ENCODE peak calls at places on chromosomes 13 and 19, in five cellular contexts. C is mesendoderm, O is HCT116, Q is IMR-90, D is neuronal stem cell. N is an unnamed sample.
A peak's percentile ranks its signal among the peaks of the same experiment; 100 is the strongest.

GRCh38 chr13:31967155-31967554 is 64.4 kb upstream of the FRY start:
- DNase-seq in D (no peak), O (no peak), C (no peak), Q (no peak), N (no peak)

GRCh38 chr13:44271031-44271433 is 102.6 kb upstream of the SERP2 start:
- DNase-seq in O (no peak), C (no peak), Q (peak; percentile 85), D (no peak), N (no peak)

GRCh38 chr19:45789035-45789786 is 3.4 kb downstream of the DMWD start:
- DNase-seq in C (no peak), Q (no peak), D (no peak), O (no peak), N (no peak)

GRCh38 chr13:108981407-108981806 is 352.0 kb downstream of the MYO16 start:
- DNase-seq in O (no peak), D (no peak), Q (no peak), C (no peak), N (no peak)

GRCh38 chr19:45499196-45500180 is 1.2 kb downstream of the PPM1N start:
- DNase-seq in C (peak; percentile 98), Q (no peak), D (peak; percentile 59), O (no peak), N (peak; percentile 38)

GRCh38 chr19:30686252-30686762 is 314.1 kb downstream of the ZNF536 start:
- DNase-seq in Q (no peak), C (no peak), D (no peak), O (no peak), N (no peak)

GRCh38 chr19:925912-926594 is at the start of gene ARID3A:
- DNase-seq in D (no peak), Q (no peak), C (no peak), O (no peak), N (no peak)

GRCh38 chr19:19137556-19138109 is 645 bp downstream of the TMEM161A start:
- DNase-seq in C (no peak), O (no peak), Q (no peak), D (no peak), N (no peak)

GRCh38 chr19:41886761-41887710 is 4.1 kb downstream of the ARHGEF1 start:
- DNase-seq in O (no peak), Q (no peak), D (no peak), C (peak; percentile 43), N (no peak)

GRCh38 chr19:2142173-2142829 is 9.1 kb downstream of the AP3D1 start:
- DNase-seq in C (no peak), Q (no peak), O (no peak), D (no peak), N (no peak)

GRCh38 chr13:44899967-44900366 is 89.3 kb downstream of the NUFIP1 start:
- DNase-seq in D (no peak), C (no peak), Q (no peak), O (no peak), N (no peak)

GRCh38 chr19:36140289-36141038 is 598 bp downstream of the CAPNS1 start:
- DNase-seq in C (peak; percentile 88), D (peak; percentile 36), O (no peak), Q (peak; percentile 52), N (peak; percentile 50)

GRCh38 chr13:106523566-106523965 is 11.9 kb downstream of the EFNB2 start:
- DNase-seq in Q (no peak), O (no peak), D (no peak), C (no peak), N (peak; percentile 45)

GRCh38 chr19:12295191-12295590 is 508 bp upstream of the ZNF44 start:
- DNase-seq in C (no peak), D (no peak), Q (no peak), O (no peak), N (no peak)

GRCh38 chr13:42990991-42991891 is 800 bp downstream of the EPSTI1 start:
- DNase-seq in C (no peak), D (no peak), O (no peak), Q (no peak), N (no peak)

GRCh38 chr19:7665076-7665475 is 3.8 kb upstream of the RETN start:
- DNase-seq in D (no peak), Q (peak; percentile 73), O (no peak), C (no peak), N (no peak)

GRCh38 chr13:25908390-25908789 is 143.4 kb downstream of the SHISA2 start:
- DNase-seq in O (no peak), D (peak; percentile 21), C (peak; percentile 36), Q (no peak), N (no peak)

GRCh38 chr13:60051754-60052153 is 112.0 kb downstream of the DIAPH3 start:
- DNase-seq in D (no peak), O (no peak), Q (no peak), C (no peak), N (no peak)

GRCh38 chr19:1481224-1481892 is 2.3 kb upstream of the C19orf25 start:
- DNase-seq in O (no peak), D (no peak), Q (no peak), C (no peak), N (no peak)

GRCh38 chr19:23409392-23410048 is 14.2 kb upstream of the ZNF91 start:
- DNase-seq in C (no peak), D (no peak), Q (no peak), O (no peak), N (no peak)

GRCh38 chr19:17076539-17076919 is 952 bp downstream of the MYO9B start:
- DNase-seq in C (peak; percentile 46), D (no peak), O (no peak), Q (no peak), N (peak; percentile 19)

GRCh38 chr13:109655206-109655600 is 131.2 kb downstream of the IRS2 start:
- DNase-seq in D (no peak), C (no peak), O (no peak), Q (no peak), N (no peak)

GRCh38 chr19:16202320-16203255 is 4.9 kb downstream of the AP1M1 start:
- DNase-seq in D (no peak), C (no peak), Q (no peak), O (no peak), N (no peak)

GRCh38 chr13:72959643-72960042 is 99.2 kb upstream of the KLF5 start:
- DNase-seq in Q (peak; percentile 48), C (no peak), O (no peak), D (no peak), N (peak; percentile 54)

GRCh38 chr13:72963762-72964161 is 95.0 kb upstream of the KLF5 start:
- DNase-seq in C (no peak), Q (no peak), D (no peak), O (no peak), N (no peak)

GRCh38 chr13:72960114-72960513 is 98.7 kb upstream of the KLF5 start:
- DNase-seq in O (no peak), Q (no peak), C (no peak), D (no peak), N (no peak)

GRCh38 chr13:72960541-72960940 is 98.3 kb upstream of the KLF5 start:
- DNase-seq in C (no peak), O (no peak), D (no peak), Q (no peak), N (no peak)
- H3K4me2 ChIP-seq in C (no peak overlapping the region), O (peak overlapping the region; percentile 60), D (no peak overlapping the region), Q (no peak overlapping the region), N (no peak overlapping the region)

GRCh38 chr13:46664195-46664594 is 111.2 kb downstream of the LRCH1 start:
- DNase-seq in C (no peak), Q (no peak), D (no peak), O (no peak), N (no peak)

GRCh38 chr13:46663216-46663615 is 110.2 kb downstream of the LRCH1 start:
- DNase-seq in C (peak; percentile 68), Q (no peak), D (no peak), O (no peak), N (no peak)

GRCh38 chr13:46663644-46664043 is 110.7 kb downstream of the LRCH1 start:
- DNase-seq in Q (no peak), O (no peak), C (no peak), D (no peak), N (peak; percentile 67)

GRCh38 chr13:46660859-46661258 is 107.9 kb downstream of the LRCH1 start:
- DNase-seq in Q (no peak), D (no peak), O (no peak), C (no peak), N (no peak)

GRCh38 chr13:46662690-46663089 is 109.7 kb downstream of the LRCH1 start:
- DNase-seq in C (no peak), O (no peak), Q (no peak), D (no peak), N (no peak)
- H3K4me2 ChIP-seq in C (no peak overlapping the region), O (no peak overlapping the region), Q (no peak overlapping the region), D (no peak overlapping the region), N (peak overlapping the region; percentile 12)

GRCh38 chr13:99126821-99127220 is 73.8 kb upstream of the UBAC2 start:
- DNase-seq in O (no peak), C (no peak), D (no peak), Q (no peak), N (no peak)

GRCh38 chr13:99125335-99125915 is 75.2 kb upstream of the UBAC2 start:
- DNase-seq in D (no peak), O (no peak), Q (no peak), C (no peak), N (no peak)

GRCh38 chr13:99124046-99124400 is 76.6 kb upstream of the UBAC2 start:
- DNase-seq in D (no peak), C (no peak), Q (no peak), O (no peak), N (no peak)

GRCh38 chr13:99123101-99124045 is 77.3 kb upstream of the UBAC2 start:
- DNase-seq in C (no peak), O (no peak), D (no peak), Q (peak; percentile 19), N (no peak)

DNA sequence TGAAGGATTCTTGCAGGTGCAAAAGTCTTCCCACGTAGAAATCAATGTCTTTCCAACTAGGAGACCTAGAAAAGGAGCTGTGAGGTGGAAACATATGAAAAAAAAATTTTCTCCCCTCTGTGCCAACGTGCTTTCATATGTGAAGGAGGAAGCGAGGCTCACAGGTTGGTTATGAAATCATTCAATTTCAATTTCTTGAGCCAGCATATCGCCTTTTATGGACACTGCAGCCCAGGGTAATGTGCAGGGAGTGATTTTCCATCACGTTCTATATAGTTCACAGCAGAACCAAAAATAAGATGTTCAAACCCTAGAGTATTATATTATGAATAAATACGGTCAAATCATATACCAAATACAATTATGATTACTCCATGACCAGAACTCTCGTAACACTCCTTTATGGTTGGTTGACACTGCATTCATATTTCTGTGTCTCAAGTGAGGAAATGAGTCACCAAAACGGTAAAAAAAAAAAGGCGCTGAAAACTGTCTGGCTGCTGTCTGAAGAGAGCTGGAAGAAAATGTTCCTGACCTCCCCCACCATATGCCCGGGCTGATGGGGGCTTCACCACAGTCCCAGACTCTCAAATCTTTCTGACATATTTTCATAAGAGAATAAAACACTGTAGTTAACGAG is 75.8 kb upstream of the UBAC2 start:
- DNase-seq in Q (peak; percentile 45), O (peak; percentile 3), C (no peak), D (no peak), N (peak; percentile 86)
- H3K4me2 ChIP-seq in Q (peak overlapping the region; percentile 24), O (peak overlapping the region; percentile 53), C (no peak overlapping the region), D (no peak overlapping the region), N (peak overlapping the region; percentile 86)

GRCh38 chr13:33723365-33723764 is 94.6 kb upstream of the RFC3 start:
- DNase-seq in D (no peak), O (no peak), C (no peak), Q (no peak), N (peak; percentile 17)
- H3K4me2 ChIP-seq in D (no peak overlapping the region), O (no peak overlapping the region), C (no peak overlapping the region), Q (no peak overlapping the region), N (no peak overlapping the region)

N was measured in endothelial cell of umbilical vein.